ENCODE peak calls at places on chromosomes 6 and 20, in four cellular contexts. Z is HFFc6; G is stimulated activated CD8-positive, alpha-beta memory T cell treated with anti-CD3 and anti-CD28 coated beads, Interleukin-12 subunit alpha, Interleukin-12 subunit beta, amount 100 ng/mL, for 4 hours; X is NCI-H2227 treated with DMSO at 0.1 percent for 48 hours. U is an unnamed sample.

GRCh38 chr6:53326372-53327016 is 22.3 kb downstream of the ELOVL5 start:
- DNase-seq in Z (peak; percentile 98), G (no peak), X (no peak), U (peak; percentile 67)

GRCh38 chr20:34043025-34043424 is 49.3 kb downstream of the RALY start:
- DNase-seq in Z (no peak), G (no peak), X (no peak), U (peak; percentile 38)

GRCh38 chr20:4026093-4026601 is 10.8 kb upstream of the RNF24 start:
- DNase-seq in Z (peak; percentile 70), G (no peak), X (peak; percentile 28), U (peak; percentile 46)

GRCh38 chr20:20143646-20144045 is 91.3 kb downstream of the CFAP61 start:
- DNase-seq in X (no peak), G (no peak), Z (no peak), U (no peak)

GRCh38 chr6:28683945-28684538 is 158.4 kb downstream of the GPX5 start:
- DNase-seq in G (no peak), X (peak; percentile 51), Z (peak; percentile 60), U (peak; percentile 73)

GRCh38 chr6:168374051-168374502 is 54.5 kb upstream of the DACT2 start:
- DNase-seq in X (no peak), G (no peak), Z (no peak), U (no peak)

GRCh38 chr6:168177492-168177891 is 98.5 kb upstream of the FRMD1 start:
- DNase-seq in X (no peak), Z (no peak), G (no peak), U (no peak)

GRCh38 chr20:45919951-45920794 is 8.2 kb upstream of the PLTP start:
- DNase-seq in X (no peak), G (no peak), Z (no peak), U (no peak)

GRCh38 chr20:25533920-25534700 is 51.2 kb downstream of the NINL start:
- DNase-seq in G (no peak), X (no peak), Z (no peak), U (peak; percentile 22)

GRCh38 chr6:27293436-27294152 is 18.5 kb downstream of the POM121L2 start:
- DNase-seq in X (peak; percentile 60), G (no peak), Z (peak; percentile 67), U (peak; percentile 62)

GRCh38 chr20:21702001-21702400 is 3.5 kb upstream of the PAX1 start:
- DNase-seq in X (no peak), G (no peak), Z (no peak), U (no peak)

GRCh38 chr6:140073456-140073855 is 699.0 kb upstream of the CITED2 start:
- DNase-seq in X (no peak), G (no peak), Z (peak; percentile 26), U (no peak)

GRCh38 chr6:129105035-129105434 is 222.1 kb downstream of the LAMA2 start:
- DNase-seq in G (no peak), X (peak; percentile 83), Z (no peak), U (no peak)

U was measured in cerebellar cortex.